ENCODE peak calls at places on chromosomes 1 and 21, in eight cellular contexts. Q is CD8-positive, alpha-beta T cell; J is BJ; X is fibroblast of mammary gland; A is fibroblast of villous mesenchyme; T is mucosa of descending colon; W is IMR-90; M is CD8-positive, alpha-beta memory T cell. S is an unnamed sample.

GRCh38 chr21:32572574-32573420 is 12.5 kb downstream of the TCP10L start:
- DNase-seq in Q (no peak), J (no peak), X (no peak), A (no peak), T (peak), W (no peak), M (no peak), S (no peak)

GRCh38 chr1:46562498-46562897 is 11.1 kb upstream of the KNCN start:
- DNase-seq in Q (no peak), J (no peak), X (no peak), A (no peak), T (no peak), W (no peak), M (no peak), S (no peak)

GRCh38 chr1:220164116-220164515 is 70.2 kb downstream of the IARS2 start:
- DNase-seq in Q (no peak), J (no peak), X (no peak), A (no peak), T (no peak), W (no peak), M (no peak), S (no peak)

GRCh38 chr21:43021191-43021590 is 46.8 kb downstream of the PKNOX1 start:
- DNase-seq in Q (no peak), J (no peak), X (no peak), A (no peak), T (no peak), W (no peak), M (no peak), S (no peak)

GRCh38 chr1:30977105-30977504 is 68.5 kb upstream of the SDC3 start:
- DNase-seq in Q (no peak), J (no peak), X (peak), A (peak), T (no peak), W (peak), M (no peak), S (no peak)

GRCh38 chr1:23779826-23780371 is 1.7 kb downstream of the PITHD1 start:
- DNase-seq in Q (no peak), J (no peak), X (peak), A (peak), T (no peak), W (peak), M (no peak), S (no peak)

GRCh38 chr1:204520834-204521709 is 4.9 kb downstream of the MDM4 start:
- DNase-seq in Q (peak), J (no peak), X (peak), A (peak), T (no peak), W (peak), M (peak), S (no peak)

GRCh38 chr1:207959141-207959825 is 48.4 kb upstream of the CD34 start:
- DNase-seq in Q (no peak), J (no peak), X (peak), A (peak), T (peak), W (peak), M (no peak), S (no peak)

GRCh38 chr1:185541861-185542260 is 192.3 kb upstream of the HMCN1 start:
- DNase-seq in Q (no peak), J (peak), X (peak), A (peak), T (no peak), W (peak), M (no peak), S (peak)

GRCh38 chr1:21669287-21670058 is at the start of gene RAP1GAP:
- DNase-seq in Q (no peak), J (no peak), X (no peak), A (no peak), T (peak), W (no peak), M (no peak), S (no peak)

GRCh38 chr21:34075760-34076159 is 2.4 kb downstream of the MRPS6 start:
- DNase-seq in Q (no peak), J (no peak), X (no peak), A (peak), T (no peak), W (no peak), M (no peak), S (no peak)

GRCh38 chr1:51636765-51637522 is 20.1 kb downstream of the OSBPL9 start:
- DNase-seq in Q (no peak), J (peak), X (peak), A (peak), T (no peak), W (peak), M (no peak), S (peak)

GRCh38 chr1:97936976-97937375 is 16.1 kb upstream of the DPYD start:
- DNase-seq in Q (no peak), J (no peak), X (no peak), A (no peak), T (no peak), W (no peak), M (no peak), S (no peak)

GRCh38 chr1:21344750-21345443 is 54.6 kb upstream of the ECE1 start:
- DNase-seq in Q (peak), J (no peak), X (no peak), A (no peak), T (peak), W (no peak), M (peak), S (no peak)

GRCh38 chr1:31955917-31956736 is 18.0 kb upstream of the PTP4A2 start:
- DNase-seq in Q (peak), J (peak), X (peak), A (peak), T (peak), W (peak), M (peak), S (peak)

GRCh38 chr21:14751602-14752001 is 205.5 kb upstream of the SAMSN1 start:
- DNase-seq in Q (no peak), J (no peak), X (no peak), A (no peak), T (no peak), W (no peak), M (no peak), S (no peak)

DNA sequence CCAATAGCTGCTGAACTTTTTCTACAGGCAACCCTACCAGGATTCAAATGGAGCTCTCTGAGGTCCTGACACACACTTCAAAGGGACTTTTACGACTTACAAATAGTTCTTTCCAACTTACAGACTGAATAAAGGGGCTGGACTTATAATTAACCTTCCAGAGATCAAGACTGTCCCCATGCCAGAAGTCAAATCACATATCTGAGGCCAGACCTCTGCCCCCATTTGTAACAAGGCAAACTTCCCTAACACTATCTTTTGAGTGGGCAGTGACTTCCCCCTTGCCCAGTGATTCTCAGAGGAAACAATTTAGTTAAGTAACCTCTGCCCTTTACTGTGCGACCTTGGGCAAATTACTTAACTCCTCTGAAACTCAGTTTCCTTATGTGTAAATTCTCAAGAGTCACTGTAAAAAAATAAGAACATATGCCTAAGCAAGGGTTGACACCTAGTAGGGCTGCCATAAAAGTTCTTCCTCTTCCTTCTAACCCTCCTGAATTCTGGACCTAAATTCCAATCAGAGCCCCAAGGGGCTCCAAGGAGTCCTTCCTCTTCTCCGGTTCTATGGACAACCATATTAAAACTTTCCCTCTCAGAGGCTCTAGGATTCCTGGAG is 1.3 kb downstream of the WASF2 start:
- DNase-seq in Q (no peak), J (no peak), X (peak), A (peak), T (no peak), W (peak), M (no peak), S (no peak)
- H3K4me3 ChIP-seq in Q (peak), J (peak), X (peak), A (peak), T (no peak), W (peak), M (peak), S (peak)

DNA sequence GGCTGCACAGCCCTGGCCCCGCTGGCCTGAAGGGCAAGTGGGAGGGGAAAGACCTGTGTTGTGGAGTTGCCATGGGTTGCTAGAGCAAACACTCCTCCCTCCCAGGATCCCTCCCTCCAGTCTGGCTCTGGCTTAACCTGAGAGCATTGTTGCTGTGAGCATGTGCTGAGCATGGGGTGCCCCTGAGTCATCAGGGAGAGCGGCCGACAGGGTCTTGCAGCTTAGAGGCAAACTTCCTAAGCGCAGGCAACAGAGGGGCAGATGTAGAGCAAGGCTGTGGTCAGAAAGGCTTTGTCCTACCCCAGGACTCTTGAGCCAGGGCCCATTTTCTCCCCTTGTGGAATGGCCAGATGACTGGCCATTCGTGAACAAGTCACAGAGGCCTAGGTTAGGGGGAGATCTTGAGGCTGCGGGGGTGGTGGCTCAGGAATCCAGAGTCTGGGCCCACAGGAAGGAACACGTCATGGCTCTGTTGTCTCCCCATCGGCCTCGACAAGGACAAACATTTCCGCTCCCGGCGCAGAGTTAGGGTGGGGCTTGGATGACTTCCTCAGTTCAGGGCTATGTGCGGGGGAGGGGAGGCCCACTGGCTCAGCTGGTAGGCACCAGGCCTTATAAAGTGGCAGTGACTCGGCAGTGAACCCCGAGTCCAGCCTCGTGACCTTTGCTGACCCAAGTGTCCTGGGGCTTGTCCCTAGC is 362 bp upstream of the DYNLT4 start:
- DNase-seq in Q (peak), J (peak), X (peak), A (peak), T (peak), W (peak), M (peak), S (peak)
- H3K4me3 ChIP-seq in Q (peak), J (no peak), X (no peak), A (peak), T (no peak), W (no peak), M (peak), S (peak)

GRCh38 chr1:229432116-229432461 is 1.8 kb downstream of the ACTA1 start:
- DNase-seq in Q (no peak), J (no peak), X (no peak), A (no peak), T (no peak), W (no peak), M (no peak), S (no peak)

GRCh38 chr1:229430761-229431269 is 3.1 kb downstream of the ACTA1 start:
- DNase-seq in Q (peak), J (no peak), X (peak), A (peak), T (peak), W (peak), M (no peak), S (no peak)

GRCh38 chr1:229433364-229434004 is 410 bp downstream of the ACTA1 start:
- DNase-seq in Q (no peak), J (no peak), X (no peak), A (no peak), T (no peak), W (no peak), M (no peak), S (no peak)

GRCh38 chr1:229432905-229433304 is 989 bp downstream of the ACTA1 start:
- DNase-seq in Q (no peak), J (no peak), X (no peak), A (no peak), T (no peak), W (no peak), M (no peak), S (no peak)

GRCh38 chr1:229431270-229432115 is 2.4 kb downstream of the ACTA1 start:
- DNase-seq in Q (no peak), J (no peak), X (no peak), A (no peak), T (no peak), W (no peak), M (no peak), S (no peak)
- H3K4me3 ChIP-seq in Q (peak), J (no peak), X (no peak), A (no peak), T (no peak), W (no peak), M (peak), S (no peak)

GRCh38 chr1:182459949-182460348 is 10.0 kb downstream of the RGSL1 start:
- DNase-seq in Q (no peak), J (no peak), X (no peak), A (no peak), T (no peak), W (no peak), M (no peak), S (no peak)
- H3K4me3 ChIP-seq in Q (no peak), J (no peak), X (no peak), A (no peak), T (no peak), W (no peak), M (no peak), S (no peak)

GRCh38 chr1:11613347-11613746 is 40.9 kb downstream of the FBXO2 start:
- DNase-seq in Q (no peak), J (no peak), X (no peak), A (no peak), T (no peak), W (no peak), M (no peak), S (no peak)
- H3K4me3 ChIP-seq in Q (no peak), J (no peak), X (no peak), A (no peak), T (no peak), W (no peak), M (no peak), S (no peak)